ENCODE peak calls at places on chromosome 4, in six cellular contexts. One of them, this sample, is unnamed.

GRCh38 chr4:57426779-57427395 is 316.7 kb upstream of the IGFBP7 start:
- DNase-seq in tibial nerve: peak; percentile 21
- DNase-seq in CD8-positive, alpha-beta memory T cell: no peak
- DNase-seq in lower lobe of right lung: peak; percentile 74
- DNase-seq in ovary: peak; percentile 59
- DNase-seq in mesendoderm: peak; percentile 90
- DNase-seq in this sample: no peak

GRCh38 chr4:101256222-101256621 is 91.1 kb downstream of the PPP3CA start:
- DNase-seq in tibial nerve: no peak
- DNase-seq in CD8-positive, alpha-beta memory T cell: no peak
- DNase-seq in lower lobe of right lung: no peak
- DNase-seq in ovary: no peak
- DNase-seq in mesendoderm: no peak
- DNase-seq in this sample: no peak

GRCh38 chr4:16222957-16223527 is 3.2 kb downstream of the TAPT1 start:
- DNase-seq in tibial nerve: no peak
- DNase-seq in CD8-positive, alpha-beta memory T cell: no peak
- DNase-seq in lower lobe of right lung: no peak
- DNase-seq in ovary: no peak
- DNase-seq in mesendoderm: no peak
- DNase-seq in this sample: no peak

GRCh38 chr4:174320501-174321199 is 36.9 kb downstream of the CEP44 start:
- DNase-seq in tibial nerve: no peak
- DNase-seq in CD8-positive, alpha-beta memory T cell: no peak
- DNase-seq in lower lobe of right lung: no peak
- DNase-seq in ovary: no peak
- DNase-seq in mesendoderm: peak; percentile 84
- DNase-seq in this sample: no peak

GRCh38 chr4:75678473-75678872 is 5.3 kb upstream of the G3BP2 start:
- DNase-seq in tibial nerve: no peak
- DNase-seq in CD8-positive, alpha-beta memory T cell: no peak
- DNase-seq in lower lobe of right lung: no peak
- DNase-seq in ovary: no peak
- DNase-seq in mesendoderm: no peak
- DNase-seq in this sample: no peak

GRCh38 chr4:23333946-23334878 is 555.6 kb downstream of the PPARGC1A start:
- DNase-seq in tibial nerve: no peak
- DNase-seq in CD8-positive, alpha-beta memory T cell: peak; percentile 40
- DNase-seq in lower lobe of right lung: no peak
- DNase-seq in ovary: no peak
- DNase-seq in mesendoderm: peak; percentile 79
- DNase-seq in this sample: no peak

GRCh38 chr4:98747659-98748091 is 89.3 kb upstream of the TSPAN5 start:
- DNase-seq in tibial nerve: no peak
- DNase-seq in CD8-positive, alpha-beta memory T cell: no peak
- DNase-seq in lower lobe of right lung: no peak
- DNase-seq in ovary: no peak
- DNase-seq in mesendoderm: peak; percentile 71
- DNase-seq in this sample: no peak

GRCh38 chr4:137853424-137853823 is 321.1 kb upstream of the PCDH18 start:
- DNase-seq in tibial nerve: no peak
- DNase-seq in CD8-positive, alpha-beta memory T cell: no peak
- DNase-seq in lower lobe of right lung: no peak
- DNase-seq in ovary: no peak
- DNase-seq in mesendoderm: no peak
- DNase-seq in this sample: no peak

GRCh38 chr4:73844352-73844751 is 7.9 kb downstream of the CXCL6 start:
- DNase-seq in tibial nerve: no peak
- DNase-seq in CD8-positive, alpha-beta memory T cell: no peak
- DNase-seq in lower lobe of right lung: no peak
- DNase-seq in ovary: no peak
- DNase-seq in mesendoderm: peak; percentile 56
- DNase-seq in this sample: no peak

GRCh38 chr4:100960232-100960631 is 387.1 kb downstream of the PPP3CA start:
- DNase-seq in tibial nerve: no peak
- DNase-seq in CD8-positive, alpha-beta memory T cell: no peak
- DNase-seq in lower lobe of right lung: no peak
- DNase-seq in ovary: no peak
- DNase-seq in mesendoderm: no peak
- DNase-seq in this sample: no peak

GRCh38 chr4:114495471-114495928 is 103.1 kb upstream of the UGT8 start:
- DNase-seq in tibial nerve: no peak
- DNase-seq in CD8-positive, alpha-beta memory T cell: no peak
- DNase-seq in lower lobe of right lung: no peak
- DNase-seq in ovary: no peak
- DNase-seq in mesendoderm: peak; percentile 98
- DNase-seq in this sample: no peak

GRCh38 chr4:151429957-151430548 is 21.1 kb downstream of the FHIP1A start:
- DNase-seq in tibial nerve: no peak
- DNase-seq in CD8-positive, alpha-beta memory T cell: no peak
- DNase-seq in lower lobe of right lung: no peak
- DNase-seq in ovary: no peak
- DNase-seq in mesendoderm: peak; percentile 67
- DNase-seq in this sample: no peak
- H3K27ac ChIP-seq in tibial nerve: no peak overlapping the region
- H3K27ac ChIP-seq in CD8-positive, alpha-beta memory T cell: no peak overlapping the region
- H3K27ac ChIP-seq in lower lobe of right lung: no peak overlapping the region
- H3K27ac ChIP-seq in ovary: no peak overlapping the region
- H3K27ac ChIP-seq in mesendoderm: no peak overlapping the region
- H3K27ac ChIP-seq in this sample: no peak overlapping the region

GRCh38 chr4:134702374-134702773 is 500.8 kb upstream of the PABPC4L start:
- DNase-seq in tibial nerve: no peak
- DNase-seq in CD8-positive, alpha-beta memory T cell: no peak
- DNase-seq in lower lobe of right lung: no peak
- DNase-seq in ovary: no peak
- DNase-seq in mesendoderm: no peak
- DNase-seq in this sample: no peak
- H3K27ac ChIP-seq in tibial nerve: no peak overlapping the region
- H3K27ac ChIP-seq in CD8-positive, alpha-beta memory T cell: no peak overlapping the region
- H3K27ac ChIP-seq in lower lobe of right lung: no peak overlapping the region
- H3K27ac ChIP-seq in ovary: no peak overlapping the region
- H3K27ac ChIP-seq in mesendoderm: no peak overlapping the region
- H3K27ac ChIP-seq in this sample: no peak overlapping the region

GRCh38 chr4:180926277-180926676 is 1316.9 kb upstream of the TENM3 start:
- DNase-seq in tibial nerve: no peak
- DNase-seq in CD8-positive, alpha-beta memory T cell: no peak
- DNase-seq in lower lobe of right lung: no peak
- DNase-seq in ovary: no peak
- DNase-seq in mesendoderm: no peak
- DNase-seq in this sample: no peak

GRCh38 chr4:180925800-180926199 is 1317.4 kb upstream of the TENM3 start:
- DNase-seq in tibial nerve: no peak
- DNase-seq in CD8-positive, alpha-beta memory T cell: no peak
- DNase-seq in lower lobe of right lung: no peak
- DNase-seq in ovary: no peak
- DNase-seq in mesendoderm: no peak
- DNase-seq in this sample: no peak

DNA sequence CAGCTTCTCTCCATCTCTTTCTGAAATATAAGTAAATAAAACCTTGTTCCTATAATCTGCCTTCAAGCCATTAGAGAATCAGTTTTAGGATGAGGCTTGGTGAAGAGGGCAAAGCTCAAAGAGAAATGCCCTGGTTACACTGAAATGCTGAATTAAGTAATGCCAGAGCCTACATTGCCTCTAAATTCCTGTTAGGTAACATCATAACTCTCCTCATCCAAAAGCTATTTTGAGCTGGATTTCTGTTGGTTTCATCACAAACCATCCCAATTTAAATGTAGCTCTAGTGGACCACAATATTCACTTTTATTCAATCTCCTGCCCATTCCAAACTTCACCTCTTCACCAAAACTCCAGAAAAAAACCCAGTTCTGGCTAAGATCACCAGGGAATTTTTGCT is 1319.7 kb upstream of the TENM3 start:
- DNase-seq in tibial nerve: no peak
- DNase-seq in CD8-positive, alpha-beta memory T cell: no peak
- DNase-seq in lower lobe of right lung: no peak
- DNase-seq in ovary: no peak
- DNase-seq in mesendoderm: peak; percentile 71
- DNase-seq in this sample: no peak
- H3K27ac ChIP-seq in tibial nerve: no peak overlapping the region
- H3K27ac ChIP-seq in CD8-positive, alpha-beta memory T cell: no peak overlapping the region
- H3K27ac ChIP-seq in lower lobe of right lung: no peak overlapping the region
- H3K27ac ChIP-seq in ovary: no peak overlapping the region
- H3K27ac ChIP-seq in mesendoderm: no peak overlapping the region
- H3K27ac ChIP-seq in this sample: no peak overlapping the region

GRCh38 chr4:169238445-169238844 is 32.3 kb downstream of the SH3RF1 start:
- DNase-seq in tibial nerve: no peak
- DNase-seq in CD8-positive, alpha-beta memory T cell: no peak
- DNase-seq in lower lobe of right lung: no peak
- DNase-seq in ovary: no peak
- DNase-seq in mesendoderm: no peak
- DNase-seq in this sample: no peak
- H3K27ac ChIP-seq in tibial nerve: no peak overlapping the region
- H3K27ac ChIP-seq in CD8-positive, alpha-beta memory T cell: no peak overlapping the region
- H3K27ac ChIP-seq in lower lobe of right lung: no peak overlapping the region
- H3K27ac ChIP-seq in ovary: no peak overlapping the region
- H3K27ac ChIP-seq in mesendoderm: no peak overlapping the region
- H3K27ac ChIP-seq in this sample: no peak overlapping the region

GRCh38 chr4:112532267-112532666 is 16.3 kb upstream of the NEUROG2 start:
- DNase-seq in tibial nerve: no peak
- DNase-seq in CD8-positive, alpha-beta memory T cell: no peak
- DNase-seq in lower lobe of right lung: no peak
- DNase-seq in ovary: no peak
- DNase-seq in mesendoderm: no peak
- DNase-seq in this sample: no peak
- H3K27ac ChIP-seq in tibial nerve: no peak overlapping the region
- H3K27ac ChIP-seq in CD8-positive, alpha-beta memory T cell: no peak overlapping the region
- H3K27ac ChIP-seq in lower lobe of right lung: no peak overlapping the region
- H3K27ac ChIP-seq in ovary: no peak overlapping the region
- H3K27ac ChIP-seq in mesendoderm: no peak overlapping the region
- H3K27ac ChIP-seq in this sample: no peak overlapping the region

GRCh38 chr4:3301450-3302163 is 8.8 kb downstream of the RGS12 start:
- DNase-seq in tibial nerve: no peak
- DNase-seq in CD8-positive, alpha-beta memory T cell: peak; percentile 45
- DNase-seq in lower lobe of right lung: no peak
- DNase-seq in ovary: peak; percentile 30
- DNase-seq in mesendoderm: no peak
- DNase-seq in this sample: peak; percentile 48
- H3K27ac ChIP-seq in tibial nerve: peak overlapping the region; percentile 72
- H3K27ac ChIP-seq in CD8-positive, alpha-beta memory T cell: no peak overlapping the region
- H3K27ac ChIP-seq in lower lobe of right lung: no peak overlapping the region
- H3K27ac ChIP-seq in ovary: no peak overlapping the region
- H3K27ac ChIP-seq in mesendoderm: no peak overlapping the region
- H3K27ac ChIP-seq in this sample: no peak overlapping the region

This sample was measured in spleen.